ENCODE peak calls at places on chromosomes 7 and 10, in four cellular contexts. One of them, this sample, is unnamed.

GRCh38 chr7:111006691-111007090 is 84.2 kb upstream of the LRRN3 start:
- DNase-seq in GM12878: no peak
- DNase-seq in K562: no peak
- DNase-seq in GM12891: no peak
- DNase-seq in this sample: no peak

GRCh38 chr10:24952701-24953349 is 419 bp upstream of the PRTFDC1 start:
- DNase-seq in GM12878: no peak
- DNase-seq in K562: peak
- DNase-seq in GM12891: peak
- DNase-seq in this sample: no peak

GRCh38 chr7:129805086-129805719 is 147.6 kb downstream of the UBE2H start:
- DNase-seq in GM12891: no peak
- DNase-seq in K562: peak
- DNase-seq in GM12878: no peak
- DNase-seq in this sample: no peak

GRCh38 chr10:106053031-106053430 is 1111.5 kb downstream of the SORCS1 start:
- DNase-seq in GM12878: no peak
- DNase-seq in GM12891: no peak
- DNase-seq in K562: no peak
- DNase-seq in this sample: no peak

GRCh38 chr7:139095194-139095659 is 14.3 kb downstream of the ZC3HAV1 start:
- DNase-seq in K562: peak
- DNase-seq in GM12878: peak
- DNase-seq in GM12891: peak
- DNase-seq in this sample: peak

GRCh38 chr7:114522081-114522480 is 107.5 kb downstream of the FOXP2 start:
- DNase-seq in GM12878: no peak
- DNase-seq in GM12891: no peak
- DNase-seq in K562: no peak
- DNase-seq in this sample: no peak

GRCh38 chr7:100342761-100343160 is 15.2 kb upstream of the PILRB start:
- DNase-seq in GM12878: no peak
- DNase-seq in K562: no peak
- DNase-seq in GM12891: no peak
- DNase-seq in this sample: no peak

GRCh38 chr7:142496545-142496991 is 238.7 kb upstream of the PRSS58 start:
- DNase-seq in GM12891: peak
- DNase-seq in K562: peak
- DNase-seq in GM12878: no peak
- DNase-seq in this sample: peak

GRCh38 chr10:88377510-88377909 is 205.6 kb downstream of the RNLS start:
- DNase-seq in GM12891: no peak
- DNase-seq in GM12878: no peak
- DNase-seq in K562: no peak
- DNase-seq in this sample: no peak

GRCh38 chr7:78959471-78959870 is 494.0 kb downstream of the MAGI2 start:
- DNase-seq in GM12878: no peak
- DNase-seq in K562: no peak
- DNase-seq in GM12891: no peak
- DNase-seq in this sample: no peak

GRCh38 chr7:155382802-155383171 is 75.1 kb upstream of the EN2 start:
- DNase-seq in GM12891: no peak
- DNase-seq in K562: no peak
- DNase-seq in GM12878: no peak
- DNase-seq in this sample: no peak

GRCh38 chr10:79322616-79323566 is 24.4 kb upstream of the PPIF start:
- DNase-seq in GM12891: no peak
- DNase-seq in K562: no peak
- DNase-seq in GM12878: peak
- DNase-seq in this sample: peak

GRCh38 chr10:131588704-131589220 is 277.2 kb upstream of the TCERG1L start:
- DNase-seq in GM12891: no peak
- DNase-seq in K562: no peak
- DNase-seq in GM12878: no peak
- DNase-seq in this sample: no peak

GRCh38 chr10:126124923-126125322 is 228.6 kb downstream of the FANK1 start:
- DNase-seq in GM12891: no peak
- DNase-seq in GM12878: no peak
- DNase-seq in K562: no peak
- DNase-seq in this sample: no peak

GRCh38 chr7:132930881-132931280 is 151.0 kb downstream of the CHCHD3 start:
- DNase-seq in K562: peak
- DNase-seq in GM12891: no peak
- DNase-seq in GM12878: no peak
- DNase-seq in this sample: no peak

GRCh38 chr10:851891-852290 is 79.6 kb downstream of the LARP4B start:
- DNase-seq in GM12891: no peak
- DNase-seq in GM12878: peak
- DNase-seq in K562: no peak
- DNase-seq in this sample: no peak

GRCh38 chr10:21002097-21002878 is 105.2 kb upstream of the NEBL start:
- DNase-seq in K562: no peak
- DNase-seq in GM12891: no peak
- DNase-seq in GM12878: no peak
- DNase-seq in this sample: no peak

GRCh38 chr10:52056296-52056695 is 257.8 kb upstream of the DKK1 start:
- DNase-seq in GM12878: no peak
- DNase-seq in GM12891: no peak
- DNase-seq in K562: no peak
- DNase-seq in this sample: no peak

GRCh38 chr10:80356563-80356999 is at the start of the genes DYDC1 and DYDC2:
- DNase-seq in GM12878: no peak
- DNase-seq in GM12891: peak
- DNase-seq in K562: peak
- DNase-seq in this sample: peak

GRCh38 chr10:111785921-111786320 is 397.6 kb downstream of the GPAM start:
- DNase-seq in K562: no peak
- DNase-seq in GM12878: no peak
- DNase-seq in GM12891: no peak
- DNase-seq in this sample: no peak

GRCh38 chr10:122859527-122859926 is 13.9 kb upstream of the CUZD1 start:
- DNase-seq in GM12878: no peak
- DNase-seq in GM12891: no peak
- DNase-seq in K562: no peak
- DNase-seq in this sample: no peak

GRCh38 chr7:104627516-104627915 is 299.1 kb downstream of the LHFPL3 start:
- DNase-seq in GM12891: no peak
- DNase-seq in GM12878: no peak
- DNase-seq in K562: no peak
- DNase-seq in this sample: no peak

GRCh38 chr10:66654861-66655260 is 271.0 kb upstream of the LRRTM3 start:
- DNase-seq in GM12891: no peak
- DNase-seq in GM12878: no peak
- DNase-seq in K562: no peak
- DNase-seq in this sample: no peak

GRCh38 chr7:3436746-3437145 is 135.7 kb downstream of the SDK1 start:
- DNase-seq in GM12891: no peak
- DNase-seq in GM12878: no peak
- DNase-seq in K562: no peak
- DNase-seq in this sample: no peak

GRCh38 chr10:104337527-104337984 is 709 bp downstream of the ITPRIP start:
- DNase-seq in K562: peak
- DNase-seq in GM12878: no peak
- DNase-seq in GM12891: no peak
- DNase-seq in this sample: peak

GRCh38 chr7:32078824-32079223 is 8.6 kb upstream of the PDE1C start:
- DNase-seq in GM12891: no peak
- DNase-seq in GM12878: no peak
- DNase-seq in K562: no peak
- DNase-seq in this sample: no peak

GRCh38 chr7:132970257-132970656 is 111.6 kb downstream of the CHCHD3 start:
- DNase-seq in GM12878: no peak
- DNase-seq in K562: no peak
- DNase-seq in GM12891: no peak
- DNase-seq in this sample: no peak

GRCh38 chr10:44908071-44908709 is 2.9 kb upstream of the TMEM72 start:
- DNase-seq in GM12878: no peak
- DNase-seq in K562: no peak
- DNase-seq in GM12891: no peak
- DNase-seq in this sample: no peak

GRCh38 chr7:5659584-5659983 is 121.9 kb downstream of the RNF216 start:
- DNase-seq in K562: no peak
- DNase-seq in GM12878: no peak
- DNase-seq in GM12891: no peak
- DNase-seq in this sample: no peak

GRCh38 chr10:119928411-119928810 is 35.9 kb downstream of the SEC23IP start:
- DNase-seq in GM12878: no peak
- DNase-seq in GM12891: no peak
- DNase-seq in K562: no peak
- DNase-seq in this sample: no peak

GRCh38 chr10:30430544-30431298 is 3.3 kb upstream of the MAP3K8 start:
- DNase-seq in GM12878: no peak
- DNase-seq in K562: no peak
- DNase-seq in GM12891: no peak
- DNase-seq in this sample: no peak

GRCh38 chr7:90236890-90237289 is 8.1 kb upstream of the CFAP69 start:
- DNase-seq in GM12878: no peak
- DNase-seq in GM12891: no peak
- DNase-seq in K562: no peak
- DNase-seq in this sample: no peak

GRCh38 chr7:149209518-149210269 is 14.3 kb downstream of the ZNF282 start:
- DNase-seq in K562: peak
- DNase-seq in GM12891: peak
- DNase-seq in GM12878: no peak
- DNase-seq in this sample: peak

GRCh38 chr7:46993396-46993795 is 588.5 kb downstream of the TNS3 start:
- DNase-seq in GM12878: no peak
- DNase-seq in GM12891: no peak
- DNase-seq in K562: no peak
- DNase-seq in this sample: no peak

GRCh38 chr7:34158754-34159153 is 253.4 kb downstream of the BMPER start:
- DNase-seq in K562: no peak
- DNase-seq in GM12878: no peak
- DNase-seq in GM12891: no peak
- DNase-seq in this sample: no peak
- TF ChIP-seq SPI1 in K562: no peak
- TF ChIP-seq SPI1 in GM12878: no peak
- TF ChIP-seq SPI1 in GM12891: no peak
- TF ChIP-seq SPI1 in this sample: no peak

DNA sequence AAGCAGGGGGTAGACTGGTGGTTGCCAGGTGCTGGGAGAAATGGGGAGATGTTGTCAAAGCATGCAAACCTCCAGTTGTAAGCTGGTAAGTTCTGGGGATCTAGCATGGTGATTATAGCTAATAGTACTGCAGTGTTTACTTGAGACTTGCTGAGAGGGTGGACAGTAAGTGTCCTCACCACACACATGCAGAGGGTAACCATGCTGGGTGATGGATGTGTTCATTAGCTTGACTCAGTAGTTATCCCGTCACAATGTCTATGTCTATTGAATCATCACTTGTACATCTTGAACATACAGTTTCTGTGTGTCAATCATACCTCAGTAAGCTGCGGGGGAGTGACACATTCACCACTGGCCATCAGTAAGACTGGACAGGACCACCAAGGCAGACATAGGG is 42.1 kb downstream of the GSDME start:
- DNase-seq in K562: no peak
- DNase-seq in GM12891: no peak
- DNase-seq in GM12878: no peak
- DNase-seq in this sample: no peak
- TF ChIP-seq POLR2AphosphoS5 in K562: no peak
- TF ChIP-seq POLR2AphosphoS5 in GM12891: no peak
- TF ChIP-seq POLR2AphosphoS5 in GM12878: no peak
- TF ChIP-seq POLR2AphosphoS5 in this sample: no peak

GRCh38 chr7:130903358-130903974 is 169.5 kb upstream of the KLF14 start:
- DNase-seq in GM12878: no peak
- DNase-seq in GM12891: no peak
- DNase-seq in K562: peak
- DNase-seq in this sample: no peak
- TF ChIP-seq SPI1 in GM12878: no peak
- TF ChIP-seq SPI1 in GM12891: no peak
- TF ChIP-seq SPI1 in K562: no peak
- TF ChIP-seq SPI1 in this sample: no peak

DNA sequence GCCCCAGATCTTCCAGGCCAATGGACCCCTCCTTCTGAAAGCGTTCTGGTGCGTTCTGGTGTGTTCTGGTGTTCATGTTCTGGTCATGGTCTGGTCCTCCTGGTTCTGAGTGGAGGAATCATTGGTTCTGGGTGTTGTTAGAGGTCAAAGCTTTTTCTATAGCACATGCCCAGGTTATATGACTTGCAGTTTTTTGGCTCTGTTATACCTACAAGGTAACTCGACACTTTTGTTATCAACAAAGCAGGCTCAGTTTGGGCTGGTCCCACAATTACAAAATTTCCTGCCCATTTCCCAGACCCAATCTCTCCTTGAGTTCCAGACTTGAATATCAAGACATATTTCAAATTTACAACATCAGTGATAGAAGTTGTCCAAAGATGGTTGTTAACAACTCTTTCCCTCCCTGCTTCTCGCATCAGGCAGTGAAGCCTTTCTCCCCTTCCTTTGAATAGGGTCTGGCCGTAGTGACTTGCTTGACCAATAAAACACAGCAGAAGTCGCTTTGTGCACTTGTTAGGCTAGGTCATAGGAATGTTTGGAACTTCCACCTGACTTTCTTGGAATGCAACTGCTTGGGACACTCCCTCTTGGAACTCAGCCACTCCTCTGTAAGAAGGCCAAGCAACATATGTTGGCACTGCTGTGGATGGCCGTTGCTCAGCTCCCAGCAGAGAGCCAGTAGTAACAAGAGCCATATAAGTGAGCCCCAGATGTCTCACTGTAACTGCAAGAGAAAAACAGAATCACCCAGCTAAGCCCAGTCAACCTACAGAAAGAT is 83.1 kb upstream of the STEAP1B start:
- DNase-seq in GM12891: no peak
- DNase-seq in GM12878: no peak
- DNase-seq in K562: no peak
- DNase-seq in this sample: no peak
- TF ChIP-seq POLR2AphosphoS5 in GM12891: no peak
- TF ChIP-seq POLR2AphosphoS5 in GM12878: no peak
- TF ChIP-seq POLR2AphosphoS5 in K562: no peak
- TF ChIP-seq POLR2AphosphoS5 in this sample: no peak

GRCh38 chr7:29723599-29723998 is 82.7 kb upstream of the WIPF3 start:
- DNase-seq in GM12878: no peak
- DNase-seq in GM12891: no peak
- DNase-seq in K562: no peak
- DNase-seq in this sample: no peak
- TF ChIP-seq SPI1 in GM12878: no peak
- TF ChIP-seq SPI1 in GM12891: no peak
- TF ChIP-seq SPI1 in K562: no peak
- TF ChIP-seq SPI1 in this sample: no peak

GRCh38 chr10:62045765-62046521 is 144.4 kb downstream of the ARID5B start:
- DNase-seq in GM12891: no peak
- DNase-seq in GM12878: no peak
- DNase-seq in K562: no peak
- DNase-seq in this sample: no peak
- TF ChIP-seq POLR2AphosphoS5 in GM12891: no peak
- TF ChIP-seq POLR2AphosphoS5 in GM12878: no peak
- TF ChIP-seq POLR2AphosphoS5 in K562: no peak
- TF ChIP-seq POLR2AphosphoS5 in this sample: no peak

This sample was measured in HL-60.